ENCODE peak calls at places on chromosome 11, in four cellular contexts. K is HEK293T; E is EH; S is activated T-helper 1 cell treated with anti-CD3 and anti-CD28 coated beads, Interleukin-12 subunit alpha, Interleukin-12 subunit beta, Interleukin-2, Interleukin-4 antibody, amounts not matched to agents 30 ng/mL and 10 ng/mL and 1 ng/mL, durations not matched to agents 14 hours and 24 hours and 36 hours. D is an unnamed sample.

GRCh38 chr11:102497061-102497460 is 33.5 kb downstream of the MMP7 start:
- DNase-seq in K (no peak), E (peak), S (no peak), D (no peak)

GRCh38 chr11:75152090-75152489 is 1.2 kb downstream of the SLCO2B1 start:
- DNase-seq in K (no peak), E (no peak), S (no peak), D (no peak)

GRCh38 chr11:100004541-100004940 is 682.5 kb upstream of the ARHGAP42 start:
- DNase-seq in K (no peak), E (no peak), S (no peak), D (no peak)

GRCh38 chr11:130042093-130042591 is 27.6 kb upstream of the APLP2 start:
- DNase-seq in K (no peak), E (peak), S (no peak), D (no peak)

GRCh38 chr11:46290598-46291309 is 13.3 kb downstream of the CREB3L1 start:
- DNase-seq in K (peak), E (peak), S (no peak), D (peak)

GRCh38 chr11:95415837-95416288 is 184.9 kb upstream of the SESN3 start:
- DNase-seq in K (no peak), E (no peak), S (no peak), D (no peak)

GRCh38 chr11:17386331-17387084 is 2.0 kb downstream of the KCNJ11 start:
- DNase-seq in K (peak), E (peak), S (peak), D (no peak)

GRCh38 chr11:13429836-13430235 is 33.2 kb downstream of the BTBD10 start:
- DNase-seq in K (no peak), E (no peak), S (no peak), D (no peak)

GRCh38 chr11:65931773-65932557 is 12.7 kb downstream of the DRAP1 start:
- DNase-seq in K (no peak), E (no peak), S (no peak), D (peak)